ENCODE peak calls at places on chromosome 15, in five cellular contexts. N, L, B, R and M are unnamed samples.

GRCh38 chr15:69727257-69727924 is 274.8 kb downstream of the RPLP1 start:
- DNase-seq in R (no peak), B (no peak), L (no peak), N (no peak), M (no peak)

GRCh38 chr15:36478561-36478960 is 100.9 kb upstream of the CDIN1 start:
- DNase-seq in L (no peak), N (no peak), R (no peak), B (no peak), M (no peak)

GRCh38 chr15:95626501-95627361 is 703.8 kb upstream of the NR2F2 start:
- DNase-seq in R (peak), N (peak), L (no peak), B (no peak), M (no peak)

GRCh38 chr15:68364028-68364659 is 67.8 kb downstream of the ITGA11 start:
- DNase-seq in R (no peak), B (no peak), L (no peak), N (no peak), M (no peak)

GRCh38 chr15:28989239-28989830 is 103.6 kb downstream of the APBA2 start:
- DNase-seq in L (no peak), N (peak), B (no peak), R (peak), M (no peak)

GRCh38 chr15:82548700-82549099 is 8.4 kb upstream of the RPS17 start:
- DNase-seq in N (no peak), L (no peak), B (no peak), R (no peak), M (no peak)

GRCh38 chr15:57357796-57358195 is 18.5 kb upstream of the CGNL1 start:
- DNase-seq in B (no peak), N (no peak), R (no peak), L (no peak), M (no peak)

GRCh38 chr15:101505610-101506337 is 16.3 kb upstream of the PCSK6 start:
- DNase-seq in N (no peak), R (no peak), L (no peak), B (no peak), M (no peak)

GRCh38 chr15:58146734-58147133 is 8.6 kb downstream of the AQP9 start:
- DNase-seq in L (no peak), B (peak), N (no peak), R (no peak), M (no peak)

GRCh38 chr15:55353030-55353429 is 34.0 kb downstream of the PIGB start:
- DNase-seq in R (no peak), N (peak), L (no peak), B (no peak), M (no peak)

GRCh38 chr15:79208179-79208578 is 74.3 kb upstream of the ANKRD34C start:
- DNase-seq in R (no peak), N (no peak), B (no peak), L (no peak), M (no peak)

GRCh38 chr15:42367041-42367440 is 7.7 kb downstream of the CAPN3 start:
- DNase-seq in R (no peak), N (no peak), L (no peak), B (peak), M (no peak)

GRCh38 chr15:52772766-52773165 is 17.4 kb downstream of the ONECUT1 start:
- DNase-seq in L (no peak), B (no peak), R (no peak), N (no peak), M (no peak)

GRCh38 chr15:98288091-98288590 is 327.6 kb downstream of the ARRDC4 start:
- DNase-seq in R (no peak), L (no peak), N (no peak), B (no peak), M (no peak)

GRCh38 chr15:58026552-58026951 is 39.0 kb downstream of the ALDH1A2 start:
- DNase-seq in B (no peak), N (no peak), L (no peak), R (no peak), M (no peak)

GRCh38 chr15:69279636-69280035 is 19.1 kb upstream of the PAQR5 start:
- DNase-seq in B (no peak), R (no peak), N (no peak), L (no peak), M (no peak)

GRCh38 chr15:57667171-57667924 is 39.2 kb upstream of the POLR2M start:
- DNase-seq in N (peak), R (peak), L (peak), B (peak), M (no peak)

GRCh38 chr15:51244366-51244977 is 93.9 kb downstream of the CYP19A1 start:
- DNase-seq in R (no peak), B (no peak), N (no peak), L (no peak), M (no peak)

GRCh38 chr15:51260262-51260661 is 78.1 kb downstream of the CYP19A1 start:
- DNase-seq in B (no peak), N (no peak), R (no peak), L (peak), M (no peak)

DNA sequence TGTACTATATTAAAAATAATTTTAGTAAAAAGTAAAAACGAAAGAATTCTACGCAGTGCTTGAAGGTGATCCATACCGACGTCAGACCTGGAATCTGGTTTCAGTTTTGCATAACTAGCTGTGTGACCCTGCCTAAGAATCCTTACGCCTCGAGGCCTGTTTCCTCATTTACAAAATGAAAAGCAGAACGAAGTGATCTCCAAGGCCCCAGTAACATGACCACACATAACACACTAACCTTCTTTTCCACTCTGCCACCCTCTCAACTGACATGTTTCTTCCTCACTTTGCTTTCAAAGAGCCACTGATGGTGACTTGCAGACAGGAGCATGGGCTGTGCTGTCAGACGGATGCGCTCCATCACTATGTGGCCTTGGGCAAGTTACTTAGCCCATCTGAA is 4.8 kb downstream of the MESD start:
- DNase-seq in B (peak), R (no peak), L (no peak), N (no peak), M (no peak)
- H3K4me3 ChIP-seq in B (no peak), R (no peak), L (no peak), N (no peak), M (no peak)

DNA sequence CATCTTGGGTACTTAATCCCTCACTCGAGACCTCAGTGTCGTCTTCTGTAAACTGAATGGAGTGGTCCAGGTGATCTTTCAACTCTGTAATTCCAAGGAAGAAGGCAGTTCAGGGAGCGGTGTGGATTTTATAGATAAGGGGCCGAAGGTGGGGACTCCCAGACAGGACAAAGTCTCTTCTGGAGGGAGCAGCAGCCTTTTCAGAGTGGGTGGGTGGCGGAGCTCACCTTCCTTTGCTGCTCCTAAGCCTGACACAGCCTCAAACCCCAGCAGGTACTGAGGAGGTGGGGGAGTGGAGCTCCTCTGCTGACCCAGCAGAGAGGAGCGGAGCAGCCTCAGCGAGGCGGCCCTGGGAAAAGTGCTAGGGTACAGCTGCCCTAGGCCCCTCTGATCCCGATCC is 72.1 kb downstream of the SLC30A4 start:
- DNase-seq in R (no peak), B (no peak), N (no peak), L (no peak), M (no peak)
- H3K4me3 ChIP-seq in R (no peak), B (no peak), N (no peak), L (no peak), M (no peak)

GRCh38 chr15:74136584-74137543 is 6.5 kb downstream of the ISLR2 start:
- DNase-seq in L (no peak), B (no peak), R (no peak), N (peak), M (no peak)
- H3K4me3 ChIP-seq in L (peak), B (no peak), R (peak), N (peak), M (peak)

DNA sequence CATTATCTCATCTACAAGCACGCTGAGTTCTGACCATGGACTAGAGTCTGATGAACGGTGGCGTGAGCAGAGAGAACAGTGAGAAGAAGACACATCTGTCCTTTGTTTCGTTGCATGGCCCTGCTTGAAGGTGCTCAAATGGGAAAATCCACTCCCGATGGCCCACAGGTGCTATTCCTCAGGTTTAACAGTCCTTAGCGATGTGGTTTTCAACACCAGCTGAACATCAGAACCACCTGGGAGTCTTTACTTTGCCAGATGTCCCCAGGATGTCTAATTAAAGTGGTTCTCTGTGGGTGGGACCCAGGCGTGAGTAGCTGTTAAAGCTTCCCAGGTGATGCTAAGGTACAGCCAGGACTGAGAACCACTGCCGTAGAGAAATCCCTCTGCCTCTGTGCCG is 13.0 kb downstream of the ADAMTS17 start:
- DNase-seq in B (no peak), R (no peak), L (no peak), N (no peak), M (no peak)
- H3K4me3 ChIP-seq in B (no peak), R (no peak), L (no peak), N (no peak), M (no peak)

GRCh38 chr15:25797511-25798206 is 65.5 kb downstream of the ATP10A start:
- DNase-seq in N (no peak), L (no peak), B (no peak), R (no peak), M (no peak)
- H3K4me3 ChIP-seq in N (no peak), L (no peak), B (no peak), R (no peak), M (no peak)

DNA sequence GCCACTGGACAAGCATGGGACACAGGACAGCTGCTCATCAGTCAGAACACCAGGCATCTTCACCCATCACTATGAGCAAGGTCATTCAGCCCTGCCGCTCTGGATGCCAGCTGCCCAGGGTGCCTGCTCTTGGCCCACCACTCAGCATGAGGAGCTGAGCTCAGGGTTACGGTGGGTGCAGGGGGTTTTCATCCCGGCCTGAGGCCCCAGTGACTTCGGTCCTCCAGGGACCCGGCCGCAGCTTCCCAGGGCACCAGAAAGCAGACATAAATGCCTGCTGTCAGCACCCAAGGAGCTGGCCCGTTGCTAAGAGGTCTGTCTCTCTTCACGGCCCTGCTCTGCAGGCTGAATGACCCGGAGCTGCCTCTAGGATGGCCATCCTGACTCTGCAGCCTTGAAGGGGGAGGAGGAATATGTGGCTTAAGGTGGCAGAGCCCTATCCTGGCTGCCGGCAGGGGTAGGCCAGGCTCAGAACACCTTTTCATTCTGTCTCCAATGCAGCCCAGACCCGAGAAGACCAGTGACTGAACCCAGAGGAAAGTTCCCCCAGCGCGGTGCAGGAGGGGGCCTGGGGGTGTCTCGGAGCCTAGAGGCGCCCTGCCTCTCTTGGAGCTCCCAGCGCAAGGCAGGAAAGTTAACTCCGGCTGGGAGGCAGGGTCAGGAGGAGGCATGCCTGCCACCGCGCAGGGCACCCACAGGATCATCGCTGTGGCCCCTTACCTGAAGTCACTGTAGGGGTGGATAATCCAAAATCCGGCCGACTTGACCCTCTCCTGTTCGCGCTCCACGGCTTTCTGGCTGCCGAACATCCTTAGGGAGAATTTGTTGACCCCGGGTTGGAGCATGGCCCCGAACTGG is 1.8 kb downstream of the HCN4 start:
- DNase-seq in B (no peak), N (peak), R (peak), L (no peak), M (no peak)
- H3K4me3 ChIP-seq in B (no peak), N (peak), R (peak), L (no peak), M (no peak)

GRCh38 chr15:63506537-63507035 is 2.2 kb downstream of the USP3 start:
- DNase-seq in R (no peak), B (no peak), N (no peak), L (peak), M (no peak)
- H3K4me3 ChIP-seq in R (peak), B (no peak), N (no peak), L (peak), M (peak)

DNA sequence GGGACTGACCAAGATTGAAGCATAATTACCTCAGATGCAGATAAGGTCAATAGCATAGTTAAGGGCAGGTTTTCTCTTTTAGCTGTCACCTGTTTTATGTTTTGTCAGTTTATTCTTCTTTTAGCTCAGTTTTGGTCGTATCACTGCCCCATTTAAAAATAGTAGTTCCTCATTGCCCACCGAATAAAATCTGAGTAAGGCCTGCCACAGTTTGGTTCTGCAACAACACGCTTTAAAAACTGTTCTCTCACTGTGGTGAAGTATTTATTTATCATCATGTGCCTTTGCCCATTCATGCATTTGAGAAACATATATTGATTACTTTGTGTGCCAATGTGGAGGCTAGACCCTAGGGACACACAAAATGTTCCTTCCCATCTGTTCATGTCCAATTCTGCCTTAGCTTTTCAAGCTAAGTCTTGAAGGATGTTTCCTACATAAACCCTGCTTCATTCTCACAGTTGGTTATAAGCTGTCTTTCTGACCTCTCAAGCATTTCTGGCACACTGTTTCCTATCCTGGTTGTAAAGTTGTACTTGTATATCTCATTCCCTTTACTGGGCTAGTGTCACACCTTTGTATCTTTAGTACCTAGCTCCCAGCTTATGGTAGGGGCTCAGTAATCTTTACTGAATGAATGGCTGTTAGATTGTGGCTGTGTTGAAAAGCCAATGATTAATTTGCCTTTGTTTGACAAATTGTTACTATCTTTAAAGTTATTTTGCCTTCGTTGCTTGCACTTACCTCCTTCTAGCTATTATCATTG is 23.9 kb downstream of the AKAP13 start:
- DNase-seq in L (peak), B (no peak), N (no peak), R (no peak), M (no peak)
- H3K4me3 ChIP-seq in L (peak), B (no peak), N (no peak), R (no peak), M (no peak)

GRCh38 chr15:38551720-38552627 is 12.6 kb downstream of the RASGRP1 start:
- DNase-seq in N (peak), R (no peak), B (no peak), L (no peak), M (no peak)
- H3K4me3 ChIP-seq in N (no peak), R (no peak), B (no peak), L (no peak), M (no peak)